ENCODE peak calls at places on chromosomes 6 and 20, in seven cellular contexts. J, S, Q, N, T, U and A are unnamed samples. For H3K9me3 and H3K4me1, the result is how much of the 10 kb centered on the place peaks cover.

GRCh38 chr6:111342913-111343312 is 140.1 kb downstream of the REV3L start:
- DNase-seq in J (no peak), U (peak), Q (no peak), N (no peak), T (no peak), S (no peak), A (no peak)

GRCh38 chr6:152050451-152051195 is 243.1 kb downstream of the ESR1 start:
- DNase-seq in T (no peak), Q (no peak), J (no peak), N (no peak), U (no peak), S (no peak), A (no peak)

GRCh38 chr6:710601-711571 is 17.9 kb upstream of the EXOC2 start:
- DNase-seq in J (peak), Q (peak), U (peak), S (peak), T (no peak), N (peak), A (peak)

GRCh38 chr6:19052219-19052618 is 665.1 kb downstream of the RNF144B start:
- DNase-seq in U (no peak), T (no peak), N (no peak), S (no peak), Q (peak), J (no peak), A (no peak)

GRCh38 chr6:39048481-39049399 is at the start of gene GLP1R:
- DNase-seq in U (no peak), Q (no peak), J (peak), S (no peak), T (no peak), N (no peak), A (no peak)

GRCh38 chr6:133756046-133756445 is 132.9 kb upstream of the TCF21 start:
- DNase-seq in U (peak), J (no peak), S (no peak), N (no peak), T (no peak), Q (no peak), A (no peak)

GRCh38 chr6:143110572-143110971 is 49.9 kb downstream of the AIG1 start:
- DNase-seq in U (peak), Q (no peak), S (no peak), T (no peak), N (no peak), J (no peak), A (no peak)

GRCh38 chr6:17032595-17033591 is 69.0 kb upstream of the STMND1 start:
- DNase-seq in N (peak), J (no peak), T (no peak), Q (peak), U (peak), S (peak), A (no peak)

GRCh38 chr6:39302669-39303424 is 11.4 kb downstream of the KCNK17 start:
- DNase-seq in N (peak), T (peak), J (peak), S (peak), U (peak), Q (peak), A (peak)

GRCh38 chr20:53077373-53078205 is 105.4 kb downstream of the TSHZ2 start:
- DNase-seq in U (no peak), N (peak), J (no peak), Q (peak), S (no peak), T (peak), A (no peak)

GRCh38 chr6:19866199-19866872 is 29.2 kb downstream of the ID4 start:
- DNase-seq in S (no peak), Q (no peak), U (no peak), T (no peak), J (no peak), N (no peak), A (no peak)

DNA sequence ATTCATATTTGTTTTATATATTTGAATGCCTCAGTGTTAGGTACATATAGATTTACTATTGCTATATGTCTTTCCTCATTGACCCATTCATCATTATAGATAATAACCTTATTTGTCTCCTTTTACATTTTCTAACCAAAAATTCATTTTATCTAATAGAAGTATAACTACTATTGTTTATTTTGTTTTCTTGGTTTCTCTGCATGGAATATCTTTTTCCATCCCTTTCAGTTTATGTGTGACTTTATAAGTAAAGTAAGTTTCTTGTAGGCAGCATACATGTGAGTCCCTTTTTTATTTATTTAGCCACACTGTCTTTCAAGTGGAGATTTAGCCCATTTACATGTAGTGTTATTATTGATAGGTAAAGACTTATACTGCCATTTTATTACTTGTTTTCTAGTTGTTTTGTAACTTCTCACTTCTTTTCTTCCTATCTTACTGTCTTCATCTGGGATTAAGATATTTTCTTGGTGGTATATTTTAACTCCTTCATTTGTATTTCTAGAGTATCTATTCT is 572.0 kb upstream of the MAN1A1 start:
- DNase-seq in Q (no peak), T (no peak), N (no peak), J (no peak), U (no peak), S (no peak), A (no peak)
- H3K9me3 ChIP-seq in Q (under half), T (under half), N (under half), J (under half), U (under half), S (under half), A (under half)

DNA sequence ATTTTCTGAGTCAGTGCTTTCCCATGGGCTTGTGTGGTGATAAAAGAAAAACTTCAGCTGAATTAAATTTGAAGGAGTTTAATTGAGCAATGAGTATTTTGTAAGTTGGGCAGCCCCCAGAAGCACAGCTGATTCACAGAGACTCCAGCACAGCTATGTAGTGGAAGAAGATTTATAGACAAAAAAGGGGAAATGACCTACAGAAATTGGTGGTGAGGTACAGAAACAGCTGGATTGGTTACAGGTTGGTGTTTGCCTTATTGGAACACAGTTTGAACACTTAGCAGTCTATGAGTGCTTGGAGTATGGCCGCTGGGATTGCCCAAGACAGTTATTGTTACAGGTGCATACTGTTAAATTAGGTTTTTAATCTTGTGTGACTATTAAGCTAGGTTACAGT is 96.9 kb upstream of the PTPRK start:
- DNase-seq in Q (no peak), J (no peak), S (no peak), T (no peak), U (no peak), N (no peak), A (no peak)
- H3K4me1 ChIP-seq in Q (under half), J (under half), S (under half), T (under half), U (under half), N (under half), A (under half)

DNA sequence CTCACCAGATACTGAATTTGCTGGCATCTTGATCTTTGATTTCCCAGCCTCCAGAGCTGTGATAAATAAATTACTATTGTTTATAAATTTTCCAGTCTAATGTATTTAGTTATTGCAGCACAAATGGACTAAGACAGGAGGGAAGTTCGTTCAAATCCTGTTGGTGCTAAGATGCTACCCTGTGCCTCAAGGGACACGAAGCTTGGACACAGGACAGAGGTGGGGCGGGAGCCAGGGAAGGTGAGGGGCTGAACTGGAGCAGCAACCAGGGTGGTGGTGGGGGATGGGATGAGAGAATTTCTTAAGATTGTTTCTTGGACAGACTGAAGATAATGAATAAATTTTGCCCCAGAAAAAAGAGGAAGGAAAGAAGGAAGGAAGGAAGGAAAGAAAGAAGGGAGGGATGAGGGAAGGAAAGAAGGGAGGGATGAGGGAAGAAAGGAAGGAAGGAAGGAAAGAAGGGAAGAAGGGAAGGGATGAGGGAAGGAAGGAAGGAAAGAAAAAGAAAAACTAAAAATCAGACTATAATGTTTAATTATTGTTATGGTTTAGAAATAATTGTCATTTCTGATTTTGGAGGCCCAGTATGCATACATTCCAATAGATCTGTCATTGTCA is 127.2 kb downstream of the CDC5L start:
- DNase-seq in T (no peak), J (no peak), S (no peak), N (no peak), U (no peak), Q (no peak), A (no peak)
- H3K27ac ChIP-seq in T (no peak), J (no peak), S (no peak), N (no peak), U (no peak), Q (no peak), A (no peak)

GRCh38 chr6:15242503-15242902 is 3.4 kb upstream of the JARID2 start:
- DNase-seq in T (no peak), Q (no peak), S (no peak), N (no peak), J (no peak), U (no peak), A (no peak)

GRCh38 chr6:15244605-15245360 is 1.1 kb upstream of the JARID2 start:
- DNase-seq in J (peak), T (peak), Q (peak), U (peak), S (peak), N (peak), A (peak)

GRCh38 chr6:15245361-15246216 is at the start of gene JARID2:
- DNase-seq in U (peak), S (peak), N (peak), Q (peak), T (peak), J (peak), A (peak)

GRCh38 chr6:15242937-15243614 is 2.8 kb upstream of the JARID2 start:
- DNase-seq in N (no peak), S (no peak), U (no peak), T (no peak), Q (no peak), J (peak), A (no peak)

DNA sequence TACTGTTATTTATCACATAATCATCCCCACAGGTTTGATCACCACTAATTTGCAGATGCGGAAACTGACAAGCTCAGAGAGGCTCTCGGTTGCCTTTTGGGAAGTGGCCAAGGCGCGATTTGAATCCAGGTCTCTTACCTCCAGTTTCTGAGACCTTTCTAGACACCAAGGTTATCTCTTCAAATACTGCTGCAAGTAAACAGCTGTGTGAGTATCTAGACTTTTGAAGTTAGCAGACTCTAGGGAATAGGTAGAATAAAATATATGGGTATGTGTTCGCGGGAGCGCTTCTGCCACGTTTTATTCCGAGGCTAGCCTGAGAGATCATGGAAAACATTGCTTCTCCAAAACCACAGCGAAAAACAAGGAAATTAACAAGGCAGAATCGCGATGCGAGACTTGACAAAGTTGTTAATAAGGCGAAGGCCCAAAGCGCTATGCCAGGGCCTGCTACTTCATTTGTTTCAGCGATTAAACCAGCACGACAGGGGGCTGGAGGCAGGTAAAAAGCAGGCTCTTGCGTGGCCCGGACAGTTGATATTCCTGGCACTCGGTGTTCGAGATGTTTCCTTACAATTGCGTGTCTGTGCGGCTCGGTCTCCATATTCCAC is 1.8 kb upstream of the JARID2 start:
- DNase-seq in N (no peak), T (no peak), Q (no peak), U (no peak), J (peak), S (peak), A (no peak)
- H3K9me3 ChIP-seq in N (under half), T (under half), Q (under half), U (under half), J (under half), S (under half), A (under half)

GRCh38 chr6:44000164-44000842 is 126.9 kb downstream of the MRPL14 start:
- DNase-seq in T (no peak), N (no peak), U (peak), Q (no peak), J (peak), S (peak), A (no peak)

GRCh38 chr6:43996614-43997341 is 130.5 kb downstream of the MRPL14 start:
- DNase-seq in S (peak), U (no peak), T (no peak), N (no peak), J (no peak), Q (no peak), A (no peak)

GRCh38 chr6:43999628-44000027 is 127.6 kb downstream of the MRPL14 start:
- DNase-seq in T (no peak), N (no peak), U (no peak), S (no peak), Q (no peak), J (no peak), A (no peak)

GRCh38 chr6:43995137-43995536 is 132.1 kb downstream of the MRPL14 start:
- DNase-seq in U (no peak), T (no peak), S (peak), N (no peak), Q (no peak), J (no peak), A (no peak)

DNA sequence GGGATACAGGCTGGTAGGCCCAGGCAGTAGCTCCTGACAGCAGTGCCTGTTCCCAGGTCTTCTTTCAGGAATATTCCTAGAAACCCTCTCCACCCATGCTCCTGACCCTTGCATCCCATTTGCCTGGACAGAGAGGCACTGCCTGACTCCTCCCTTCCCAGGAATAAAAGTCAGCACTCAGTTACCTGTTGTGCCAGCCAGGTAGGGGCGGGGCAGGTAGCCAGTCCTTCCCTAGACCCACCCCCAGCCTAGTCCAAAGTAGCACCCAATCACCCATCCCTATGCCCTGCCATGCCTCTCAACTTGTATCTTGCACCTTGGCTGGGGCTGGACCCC is 129.9 kb downstream of the MRPL14 start:
- DNase-seq in S (peak), J (no peak), Q (no peak), T (no peak), U (no peak), N (no peak), A (no peak)
- H3K4me1 ChIP-seq in S (under half), J (under half), Q (under half), T (half or more), U (under half), N (under half), A (under half)

GRCh38 chr6:128567029-128567428 is 46.6 kb upstream of the PTPRK start:
- DNase-seq in J (no peak), Q (peak), N (no peak), U (no peak), T (no peak), S (no peak), A (no peak)

GRCh38 chr6:128573036-128573435 is 52.6 kb upstream of the PTPRK start:
- DNase-seq in N (no peak), J (no peak), S (no peak), Q (no peak), U (no peak), T (no peak), A (no peak)

GRCh38 chr6:128572286-128572685 is 51.9 kb upstream of the PTPRK start:
- DNase-seq in U (peak), T (no peak), N (no peak), J (no peak), S (no peak), Q (no peak), A (no peak)

GRCh38 chr6:128569737-128570438 is 49.5 kb upstream of the PTPRK start:
- DNase-seq in N (no peak), T (no peak), S (no peak), U (peak), J (no peak), Q (peak), A (no peak)

GRCh38 chr6:128570439-128571063 is 50.2 kb upstream of the PTPRK start:
- DNase-seq in Q (peak), T (no peak), U (no peak), S (no peak), N (no peak), J (no peak), A (no peak)
- H3K27ac ChIP-seq in Q (peak), T (no peak), U (no peak), S (no peak), N (no peak), J (no peak), A (no peak)